ENCODE peak calls at places on chromosomes 5 and 9, in five cellular contexts. F, M, K, C and J are unnamed samples.

GRCh38 chr5:80251636-80252035 is 4.2 kb downstream of the SERINC5 start:
- DNase-seq in C (no peak), M (no peak), F (peak), K (peak), J (no peak)

GRCh38 chr9:124350485-124351263 is 64.6 kb downstream of the PSMB7 start:
- DNase-seq in K (no peak), M (no peak), C (peak), F (no peak), J (no peak)

GRCh38 chr9:124365045-124365444 is 50.2 kb downstream of the PSMB7 start:
- DNase-seq in M (no peak), C (no peak), K (no peak), F (no peak), J (no peak)

GRCh38 chr5:38673671-38674071 is 117.2 kb upstream of the LIFR start:
- DNase-seq in F (no peak), C (no peak), K (peak), M (no peak), J (no peak)

GRCh38 chr9:129309906-129310305 is 131.8 kb upstream of the IER5L start:
- DNase-seq in C (peak), K (peak), M (no peak), F (no peak), J (peak)

GRCh38 chr5:62354028-62354874 is 48.2 kb downstream of the KIF2A start:
- DNase-seq in K (peak), F (no peak), C (no peak), M (peak), J (no peak)

GRCh38 chr5:56094579-56095361 is 100.0 kb upstream of the IL6ST start:
- DNase-seq in C (no peak), F (no peak), M (no peak), K (no peak), J (no peak)

GRCh38 chr9:94860678-94861588 is 134.4 kb downstream of the AOPEP start:
- DNase-seq in F (no peak), K (no peak), C (no peak), M (no peak), J (no peak)

GRCh38 chr5:139689631-139690384 is 41.7 kb downstream of the CXXC5 start:
- DNase-seq in C (no peak), M (peak), F (no peak), K (peak), J (peak)

GRCh38 chr5:38994329-38994927 is 79.8 kb downstream of the RICTOR start:
- DNase-seq in F (no peak), M (peak), K (peak), C (no peak), J (no peak)

GRCh38 chr5:170216262-170216864 is 16.4 kb upstream of the C5orf58 start:
- DNase-seq in M (peak), C (no peak), K (peak), F (no peak), J (no peak)

GRCh38 chr9:137666950-137667670 is 48.3 kb downstream of the EHMT1 start:
- DNase-seq in K (no peak), F (no peak), M (no peak), C (peak), J (no peak)

GRCh38 chr5:9780501-9780900 is 150.3 kb upstream of the TAS2R1 start:
- DNase-seq in M (no peak), K (no peak), F (no peak), C (no peak), J (no peak)

GRCh38 chr5:80632700-80633099 is 21.8 kb upstream of the MSH3 start:
- DNase-seq in M (no peak), F (no peak), C (no peak), K (no peak), J (no peak)

GRCh38 chr5:1000329-1000728 is 8.3 kb upstream of the NKD2 start:
- DNase-seq in F (no peak), M (no peak), C (no peak), K (no peak), J (peak)

GRCh38 chr9:17225407-17225806 is 90.6 kb downstream of the CNTLN start:
- DNase-seq in F (no peak), C (no peak), K (no peak), M (no peak), J (no peak)

GRCh38 chr5:32506251-32506661 is 61.7 kb upstream of the ZFR start:
- DNase-seq in C (no peak), F (no peak), M (no peak), K (no peak), J (peak)

GRCh38 chr5:107633171-107633901 is 37.4 kb downstream of the EFNA5 start:
- DNase-seq in K (no peak), M (no peak), C (no peak), F (no peak), J (no peak)

GRCh38 chr9:109047259-109047658 is 34.0 kb upstream of the CTNNAL1 start:
- DNase-seq in C (no peak), F (no peak), K (no peak), M (no peak), J (no peak)

GRCh38 chr5:150488519-150489357 is 19.2 kb upstream of the NDST1 start:
- DNase-seq in C (peak), K (no peak), M (no peak), F (peak), J (peak)

GRCh38 chr5:8316608-8317007 is 447.7 kb downstream of the MTRR start:
- DNase-seq in F (no peak), C (no peak), M (no peak), K (no peak), J (no peak)

GRCh38 chr5:32239385-32239784 is 65.3 kb upstream of the GOLPH3 start:
- DNase-seq in C (no peak), M (no peak), F (no peak), K (no peak), J (no peak)

GRCh38 chr9:23824241-23825142 is 1.5 kb downstream of the ELAVL2 start:
- DNase-seq in C (peak), M (no peak), K (peak), F (no peak), J (no peak)

GRCh38 chr9:76716270-76716669 is 48.0 kb upstream of the PCA3 start:
- DNase-seq in F (no peak), M (no peak), K (no peak), C (no peak), J (no peak)

GRCh38 chr9:92609142-92609500 is 60.8 kb downstream of the IPPK start:
- DNase-seq in C (no peak), F (no peak), M (no peak), K (no peak), J (peak)

GRCh38 chr5:116572375-116573278 is 2.0 kb downstream of the SEMA6A start:
- DNase-seq in F (peak), M (peak), C (peak), K (peak), J (peak)

GRCh38 chr5:149325166-149325735 is 20.0 kb upstream of the GRPEL2 start:
- DNase-seq in C (no peak), K (peak), F (no peak), M (no peak), J (no peak)

GRCh38 chr5:121850272-121850671 is 1.4 kb upstream of the FTMT start:
- DNase-seq in F (no peak), C (no peak), K (no peak), M (no peak), J (no peak)

GRCh38 chr5:16842916-16843315 is 93.2 kb downstream of the MYO10 start:
- DNase-seq in F (no peak), C (no peak), K (no peak), M (no peak), J (no peak)

GRCh38 chr9:95605826-95606555 is 89.2 kb upstream of the PTCH1 start:
- DNase-seq in M (no peak), K (no peak), C (no peak), F (no peak), J (no peak)

GRCh38 chr9:3528466-3528865 is 2.7 kb upstream of the RFX3 start:
- DNase-seq in F (no peak), K (no peak), M (no peak), C (no peak), J (no peak)

DNA sequence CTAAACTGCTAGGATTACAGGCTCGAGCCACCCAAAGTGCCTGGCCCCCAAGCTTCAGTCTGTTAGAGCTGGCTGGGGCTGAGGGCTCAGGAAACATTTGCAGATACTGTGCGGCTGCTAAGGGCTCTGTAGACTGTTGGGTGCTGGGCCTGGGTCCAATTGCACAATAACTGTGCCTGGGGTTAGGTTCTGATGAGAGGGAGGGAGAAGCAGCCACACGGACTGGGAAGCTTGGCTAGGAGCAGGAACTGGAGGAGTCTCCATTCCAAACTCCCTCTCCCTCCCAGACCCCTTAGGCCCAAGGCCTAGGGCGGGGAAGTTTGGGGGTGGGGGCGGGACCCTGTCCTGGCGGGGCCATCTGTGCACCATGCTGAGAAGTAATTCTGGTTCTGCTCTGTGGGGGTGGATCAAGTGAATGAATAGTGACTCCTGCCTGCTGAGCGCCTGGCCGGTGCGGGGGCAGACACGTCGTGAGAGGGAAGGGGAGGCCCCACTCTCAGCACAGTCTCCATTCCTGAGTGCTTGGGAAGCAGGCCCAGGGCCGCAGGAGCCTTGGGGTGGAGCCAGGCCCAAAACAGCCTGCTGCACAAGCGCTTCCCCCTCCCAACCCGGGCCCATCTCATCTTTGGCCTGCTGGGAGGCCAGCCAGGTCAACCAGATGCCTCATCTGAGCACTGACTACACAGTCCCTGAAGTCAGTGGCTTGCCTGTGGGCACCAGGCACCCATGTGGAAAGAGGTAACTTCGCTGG is 1.5 kb downstream of the ASS1 start:
- DNase-seq in F (peak), M (no peak), K (peak), C (peak), J (no peak)
- H3K4me3 ChIP-seq in F (peak), M (no peak), K (peak), C (peak), J (peak)

GRCh38 chr9:19232830-19233194 is 2.3 kb downstream of the DENND4C start:
- DNase-seq in K (peak), C (no peak), F (no peak), M (no peak), J (no peak)
- H3K27ac ChIP-seq in K (peak), C (peak), F (peak), M (peak), J (no peak)

DNA sequence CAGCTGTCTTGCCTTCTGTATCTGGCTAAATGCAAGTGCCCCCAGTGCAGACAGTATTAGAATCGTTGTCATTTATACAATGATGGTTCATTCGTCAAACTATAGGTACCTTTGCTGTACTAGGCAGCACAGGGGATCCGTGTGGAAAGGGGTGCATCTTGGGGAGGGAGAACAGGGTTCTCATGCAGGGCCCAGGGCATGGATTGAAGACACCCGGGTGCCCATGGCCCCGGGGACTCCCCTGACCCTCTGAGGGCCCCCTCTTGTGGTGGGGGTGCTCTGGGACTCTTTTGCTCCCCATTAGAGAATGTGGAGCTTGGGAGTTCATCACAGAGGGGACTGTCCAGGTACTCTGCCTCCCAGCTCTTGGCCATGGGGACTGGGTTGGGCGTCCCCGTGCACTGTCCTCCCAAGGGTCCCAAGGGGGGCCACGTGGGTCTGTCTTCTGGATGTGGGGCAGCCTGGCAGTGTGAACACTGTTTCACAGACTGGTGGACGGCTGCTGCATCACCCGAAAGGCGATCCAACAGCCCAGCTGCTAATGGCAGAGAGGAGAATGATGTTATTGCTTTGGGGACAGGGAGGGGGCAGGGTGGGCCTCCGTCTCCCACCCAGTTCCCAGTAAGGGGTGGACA is 36.9 kb upstream of the RXRA start:
- DNase-seq in K (no peak), F (peak), C (no peak), M (no peak), J (no peak)
- TF ChIP-seq CTCF in K (no peak), F (no peak), C (no peak), M (no peak), J (no peak)

GRCh38 chr9:91451431-91452270 is 28.0 kb upstream of the NFIL3 start:
- DNase-seq in C (no peak), M (no peak), F (no peak), K (peak), J (no peak)
- H3K4me3 ChIP-seq in C (no peak), M (no peak), F (no peak), K (no peak), J (no peak)

GRCh38 chr5:134555223-134555790 is 29.8 kb downstream of the JADE2 start:
- DNase-seq in K (no peak), C (no peak), M (no peak), F (no peak), J (no peak)
- H3K27ac ChIP-seq in K (no peak), C (peak), M (peak), F (peak), J (peak)

DNA sequence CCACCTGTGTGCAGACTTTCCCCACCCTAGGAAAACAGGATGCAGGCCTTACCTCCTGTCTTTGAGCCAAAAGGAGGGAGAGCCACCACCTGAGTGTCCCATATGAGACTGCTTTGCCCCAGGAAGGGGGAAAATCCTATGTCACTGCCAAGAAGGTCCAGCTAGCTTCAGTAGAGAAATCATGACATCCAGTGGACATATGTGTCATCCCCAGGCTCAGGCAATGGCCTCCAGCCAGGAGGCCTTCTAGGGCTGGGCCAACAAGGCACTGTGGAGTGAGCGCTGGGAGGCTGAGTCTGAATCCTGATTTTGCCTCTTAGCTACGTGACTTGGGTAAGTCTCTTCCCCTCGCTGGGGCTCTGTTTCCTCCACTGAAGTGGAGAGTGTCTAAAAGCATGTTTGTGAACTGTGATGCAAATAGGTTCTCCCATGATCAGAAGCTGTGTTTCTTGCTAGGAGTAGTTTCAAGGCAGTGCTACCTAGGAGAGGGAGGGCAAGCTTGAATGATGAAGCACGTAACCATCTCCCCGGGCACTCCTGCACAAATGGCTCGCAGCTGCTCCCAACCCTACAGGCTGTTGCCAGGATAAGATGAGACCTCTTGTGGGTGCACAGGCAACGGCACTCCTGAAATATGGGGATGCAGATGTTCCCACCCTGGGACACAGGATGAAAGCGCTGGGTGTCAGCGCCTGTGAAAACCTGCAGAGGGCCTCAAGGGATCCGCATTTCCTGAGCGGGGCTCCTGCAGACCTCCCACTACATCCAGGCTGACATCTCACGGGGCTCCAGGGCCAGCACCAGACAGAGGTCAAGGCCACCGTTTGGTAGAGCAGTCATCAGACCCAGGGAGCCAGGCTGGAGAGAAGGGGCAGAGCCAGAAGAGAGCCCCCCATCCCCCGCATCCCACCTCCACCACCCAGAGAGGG is 60.5 kb downstream of the SMIM23 start:
- DNase-seq in F (peak), K (no peak), C (no peak), M (no peak), J (no peak)
- TF ChIP-seq CTCF in F (no peak), K (peak), C (no peak), M (peak), J (no peak)

GRCh38 chr5:172642046-172642409 is 965 bp downstream of the NEURL1B start:
- DNase-seq in F (no peak), M (no peak), C (peak), K (no peak), J (no peak)
- H3K4me3 ChIP-seq in F (peak), M (peak), C (peak), K (peak), J (peak)